ENCODE peak calls at places on chromosome 2, in six cellular contexts. V is transverse colon, W is HL-60, B is breast epithelium, F is HCT116, D is K562. A is an unnamed sample.

GRCh38 chr2:112773091-112773490 is 8.7 kb upstream of the CKAP2L start:
- DNase-seq in B (no peak), F (no peak), V (no peak), D (no peak), W (no peak), A (no peak)

GRCh38 chr2:50491541-50492114 is 540.3 kb downstream of the NRXN1 start:
- DNase-seq in D (peak), B (no peak), V (peak), F (peak), W (no peak), A (no peak)

GRCh38 chr2:25979006-25979405 is 3.3 kb downstream of the KIF3C start:
- DNase-seq in B (no peak), W (no peak), F (no peak), V (no peak), D (no peak), A (no peak)

GRCh38 chr2:70400539-70400938 is 98.7 kb upstream of the FAM136A start:
- DNase-seq in D (no peak), V (no peak), W (no peak), F (no peak), B (no peak), A (no peak)

GRCh38 chr2:238305092-238305862 is 15.0 kb upstream of the TRAF3IP1 start:
- DNase-seq in D (no peak), V (no peak), F (no peak), W (no peak), B (no peak), A (no peak)

GRCh38 chr2:120940319-120940696 is 204.6 kb downstream of the GLI2 start:
- DNase-seq in D (no peak), B (no peak), F (no peak), W (no peak), V (no peak), A (no peak)

GRCh38 chr2:158460632-158461297 is 4.0 kb downstream of the PKP4 start:
- DNase-seq in F (no peak), W (no peak), V (no peak), B (no peak), D (no peak), A (no peak)

GRCh38 chr2:10222-10875 is 36.0 kb downstream of the FAM110C start:
- DNase-seq in F (no peak), V (no peak), W (no peak), B (no peak), D (no peak), A (no peak)

GRCh38 chr2:231601356-231602229 is 8.9 kb downstream of the TEX44 start:
- DNase-seq in F (peak), D (peak), W (peak), B (peak), V (peak), A (peak)

GRCh38 chr2:157866202-157866601 is 9.9 kb downstream of the ACVR1 start:
- DNase-seq in W (no peak), V (no peak), D (no peak), B (no peak), F (no peak), A (no peak)

GRCh38 chr2:237474931-237475703 is 11.9 kb upstream of the MLPH start:
- DNase-seq in B (peak), D (peak), W (peak), F (peak), V (peak), A (peak)

GRCh38 chr2:11775384-11775783 is 29.0 kb downstream of the LPIN1 start:
- DNase-seq in F (no peak), V (no peak), D (no peak), W (no peak), B (no peak), A (no peak)

GRCh38 chr2:24881158-24881557 is 38.9 kb downstream of the ADCY3 start:
- DNase-seq in V (no peak), F (no peak), B (no peak), D (no peak), W (no peak), A (no peak)

GRCh38 chr2:47898089-47898731 is 8.1 kb downstream of the FBXO11 start:
- DNase-seq in B (no peak), V (no peak), D (no peak), W (no peak), F (no peak), A (no peak)

GRCh38 chr2:71560286-71561011 is 107.1 kb downstream of the DYSF start:
- DNase-seq in V (no peak), B (no peak), W (no peak), D (no peak), F (no peak), A (no peak)

GRCh38 chr2:108829916-108830315 is 43.3 kb downstream of the CCDC138 start:
- DNase-seq in D (no peak), V (no peak), F (no peak), B (no peak), W (no peak), A (no peak)

GRCh38 chr2:177296047-177296446 is 31.5 kb upstream of the NFE2L2 start:
- DNase-seq in F (peak), D (no peak), V (no peak), B (no peak), W (no peak), A (no peak)

GRCh38 chr2:14220101-14220500 is 412.4 kb upstream of the LRATD1 start:
- DNase-seq in F (no peak), D (no peak), W (no peak), V (no peak), B (no peak), A (no peak)

GRCh38 chr2:158297120-158297519 is 159.4 kb downstream of the CCDC148 start:
- DNase-seq in B (no peak), V (no peak), W (no peak), D (no peak), F (no peak), A (no peak)

GRCh38 chr2:25617948-25618646 is 55.3 kb downstream of the DTNB start:
- DNase-seq in V (no peak), F (no peak), B (no peak), W (no peak), D (no peak), A (no peak)

GRCh38 chr2:54864727-54865126 is 141.3 kb downstream of the EML6 start:
- DNase-seq in B (no peak), F (no peak), D (no peak), V (no peak), W (no peak), A (no peak)

GRCh38 chr2:232377319-232377718 is 1.2 kb upstream of the ALPP start:
- DNase-seq in F (no peak), D (no peak), W (no peak), B (no peak), V (no peak), A (no peak)

GRCh38 chr2:206585335-206585734 is 57.0 kb upstream of the FAM237A start:
- DNase-seq in V (no peak), W (no peak), F (no peak), D (no peak), B (no peak), A (no peak)

GRCh38 chr2:1656961-1657841 is 87.1 kb downstream of the PXDN start:
- DNase-seq in V (peak), W (no peak), F (no peak), D (no peak), B (no peak), A (no peak)

GRCh38 chr2:36698978-36699377 is 2.5 kb downstream of the VIT start:
- DNase-seq in V (no peak), W (peak), B (no peak), D (no peak), F (no peak), A (no peak)

GRCh38 chr2:223580951-223581350 is 21.2 kb downstream of the SCG2 start:
- DNase-seq in D (no peak), F (no peak), W (no peak), B (no peak), V (no peak), A (no peak)

GRCh38 chr2:2714413-2714812 is 383.3 kb upstream of the MYT1L start:
- DNase-seq in F (no peak), V (no peak), D (no peak), W (no peak), B (peak), A (no peak)

GRCh38 chr2:68463287-68463877 is 3.7 kb downstream of the FBXO48 start:
- DNase-seq in V (no peak), F (peak), W (no peak), B (no peak), D (peak), A (no peak)

GRCh38 chr2:20620271-20620681 is 30.6 kb downstream of the HS1BP3 start:
- DNase-seq in F (no peak), D (no peak), B (no peak), W (no peak), V (peak), A (no peak)

GRCh38 chr2:113791697-113792590 is 35.5 kb upstream of the SLC35F5 start:
- DNase-seq in V (no peak), F (no peak), D (no peak), B (no peak), W (no peak), A (no peak)

GRCh38 chr2:238947243-238947760 is 99.4 kb downstream of the TWIST2 start:
- DNase-seq in D (no peak), V (no peak), F (no peak), W (no peak), B (peak), A (no peak)

GRCh38 chr2:118089015-118089800 is 937 bp downstream of the INSIG2 start:
- DNase-seq in W (peak), D (peak), B (no peak), V (peak), F (no peak), A (peak)

GRCh38 chr2:168687314-168687713 is 115.1 kb upstream of the NOSTRIN start:
- DNase-seq in F (no peak), W (peak), V (no peak), B (no peak), D (no peak), A (no peak)

GRCh38 chr2:26702025-26702424 is 9.5 kb downstream of the KCNK3 start:
- DNase-seq in V (no peak), W (no peak), B (no peak), D (no peak), F (no peak), A (no peak)

GRCh38 chr2:144331652-144332355 is 188.1 kb downstream of the ZEB2 start:
- DNase-seq in B (no peak), D (peak), V (no peak), F (peak), W (peak), A (peak)

GRCh38 chr2:107685587-107685986 is 141.1 kb upstream of the RGPD4 start:
- DNase-seq in V (no peak), D (no peak), W (no peak), F (no peak), B (no peak), A (no peak)
- TF ChIP-seq POLR2AphosphoS5 in V (no peak), D (no peak), W (no peak), F (no peak), B (no peak), A (no peak)

GRCh38 chr2:46002507-46002883 is 294.7 kb upstream of the EPAS1 start:
- DNase-seq in F (no peak), D (no peak), B (no peak), W (no peak), V (no peak), A (no peak)
- TF ChIP-seq POLR2AphosphoS5 in F (no peak), D (no peak), B (no peak), W (no peak), V (no peak), A (no peak)

GRCh38 chr2:151845481-151845880 is 17.3 kb upstream of the ARL5A start:
- DNase-seq in V (no peak), B (no peak), W (no peak), F (no peak), D (no peak), A (no peak)

GRCh38 chr2:151845884-151846283 is 17.7 kb upstream of the ARL5A start:
- DNase-seq in F (no peak), D (no peak), V (no peak), W (no peak), B (no peak), A (no peak)

GRCh38 chr2:151843669-151844017 is 15.4 kb upstream of the ARL5A start:
- DNase-seq in B (no peak), W (no peak), F (no peak), V (no peak), D (no peak), A (no peak)

GRCh38 chr2:151842830-151843668 is 14.8 kb upstream of the ARL5A start:
- DNase-seq in V (no peak), B (no peak), F (no peak), D (no peak), W (no peak), A (no peak)

GRCh38 chr2:151844217-151844896 is 16.1 kb upstream of the ARL5A start:
- DNase-seq in W (no peak), F (no peak), B (no peak), D (no peak), V (no peak), A (no peak)
- TF ChIP-seq POLR2AphosphoS5 in W (no peak), F (no peak), B (no peak), D (no peak), V (no peak), A (no peak)

DNA sequence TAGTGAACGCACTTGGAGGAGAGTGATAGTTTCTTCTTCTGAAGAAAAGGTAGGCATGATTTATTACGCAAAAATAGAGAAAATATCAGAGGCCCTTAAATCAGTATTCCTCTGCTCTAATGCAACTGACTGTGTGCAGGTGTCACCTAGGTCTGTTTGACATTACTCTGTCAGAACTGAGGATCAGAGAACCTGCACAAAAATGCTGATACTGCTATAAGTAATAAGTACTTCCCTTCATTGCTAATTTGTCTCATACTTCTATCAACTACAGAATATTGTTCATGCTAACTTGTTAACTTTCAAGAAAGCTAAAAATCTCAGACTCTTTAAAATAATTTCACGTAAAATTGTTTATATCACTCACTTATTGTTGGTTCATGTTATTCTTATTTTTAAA is 358.5 kb downstream of the ZNF804A start:
- DNase-seq in B (no peak), W (no peak), D (no peak), F (no peak), V (no peak), A (no peak)
- TF ChIP-seq POLR2AphosphoS5 in B (no peak), W (no peak), D (no peak), F (no peak), V (no peak), A (no peak)

GRCh38 chr2:18788590-18788989 is 199.2 kb upstream of the NT5C1B start:
- DNase-seq in V (no peak), D (no peak), F (no peak), W (no peak), B (no peak), A (no peak)

GRCh38 chr2:18790465-18791171 is 201.2 kb upstream of the NT5C1B start:
- DNase-seq in D (no peak), V (no peak), F (no peak), W (no peak), B (no peak), A (no peak)

GRCh38 chr2:18792226-18792629 is 202.9 kb upstream of the NT5C1B start:
- DNase-seq in B (no peak), V (no peak), W (no peak), F (no peak), D (no peak), A (no peak)

GRCh38 chr2:18792684-18793083 is 203.3 kb upstream of the NT5C1B start:
- DNase-seq in B (no peak), D (no peak), V (no peak), W (no peak), F (no peak), A (no peak)

GRCh38 chr2:18791172-18791797 is 201.9 kb upstream of the NT5C1B start:
- DNase-seq in W (no peak), D (no peak), B (peak), V (no peak), F (no peak), A (no peak)
- TF ChIP-seq POLR2AphosphoS5 in W (no peak), D (no peak), B (no peak), V (no peak), F (no peak), A (no peak)

GRCh38 chr2:176134978-176135575 is 5.6 kb downstream of the HOXD8 start:
- DNase-seq in F (no peak), W (no peak), D (no peak), B (no peak), V (no peak), A (no peak)

GRCh38 chr2:176138526-176139169 is 9.1 kb downstream of the HOXD8 start:
- DNase-seq in B (no peak), V (no peak), F (no peak), W (no peak), D (no peak), A (no peak)

GRCh38 chr2:176137883-176138282 is 8.4 kb downstream of the HOXD8 start:
- DNase-seq in D (no peak), V (no peak), B (no peak), F (no peak), W (no peak), A (no peak)

GRCh38 chr2:176137249-176137573 is 7.7 kb downstream of the HOXD8 start:
- DNase-seq in D (no peak), W (no peak), V (no peak), B (no peak), F (no peak), A (no peak)

DNA sequence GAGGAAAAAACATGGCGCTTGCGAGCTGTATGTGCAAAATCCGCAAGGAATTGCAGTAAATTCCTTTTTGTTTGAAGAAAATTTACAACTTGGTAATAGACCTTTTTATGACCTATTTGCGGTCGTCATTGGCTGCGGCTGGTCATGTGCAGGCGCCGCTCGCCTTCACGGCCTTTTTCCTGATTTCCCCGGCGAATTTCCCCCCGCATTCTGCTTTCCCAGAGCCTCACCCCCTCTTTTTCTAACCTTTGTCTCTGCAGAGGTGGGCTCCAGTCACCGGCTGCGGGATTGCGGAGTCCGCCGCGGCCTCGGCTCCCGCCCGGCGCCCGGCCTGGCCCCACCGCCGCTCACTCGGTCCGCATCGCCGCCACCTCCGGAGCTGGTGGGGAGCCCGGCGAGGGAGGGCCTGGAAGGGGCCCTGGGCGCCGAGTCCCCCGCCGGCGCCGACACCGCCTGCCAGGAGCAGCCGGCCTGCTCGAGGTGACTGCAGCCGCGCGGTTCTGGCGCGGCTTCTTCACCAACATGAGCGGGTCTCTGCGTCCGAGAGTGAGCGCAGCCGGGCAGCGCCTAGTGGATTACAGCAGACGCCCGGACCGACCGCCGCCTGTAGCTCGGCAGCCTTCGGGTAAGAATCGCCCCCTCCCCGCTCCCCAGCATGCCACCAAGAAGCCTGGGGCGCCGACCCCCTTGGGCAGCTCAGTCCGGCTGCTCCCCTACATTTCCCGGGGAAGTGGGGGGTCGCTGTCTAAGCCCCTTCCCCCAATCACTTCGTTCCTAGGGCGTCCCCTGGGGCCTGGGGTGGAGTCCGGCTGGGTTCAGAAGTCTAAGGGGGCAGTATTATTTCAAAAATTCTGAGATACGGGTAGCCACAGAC is 7.1 kb downstream of the HOXD8 start:
- DNase-seq in V (peak), B (no peak), F (no peak), D (no peak), W (no peak), A (no peak)
- TF ChIP-seq POLR2AphosphoS5 in V (no peak), B (no peak), F (no peak), D (no peak), W (no peak), A (no peak)

GRCh38 chr2:160427629-160428424 is 65.8 kb downstream of the RBMS1 start:
- DNase-seq in V (peak), D (no peak), B (peak), W (peak), F (no peak), A (no peak)
- TF ChIP-seq POLR2AphosphoS5 in V (peak), D (no peak), B (no peak), W (no peak), F (no peak), A (no peak)

GRCh38 chr2:66522591-66523379 is 87.9 kb downstream of the MEIS1 start:
- DNase-seq in F (no peak), V (no peak), B (no peak), D (no peak), W (no peak), A (no peak)

GRCh38 chr2:66521459-66521858 is 86.5 kb downstream of the MEIS1 start:
- DNase-seq in B (no peak), W (no peak), F (no peak), D (no peak), V (no peak), A (no peak)

GRCh38 chr2:66515743-66516142 is 80.8 kb downstream of the MEIS1 start:
- DNase-seq in F (no peak), W (no peak), D (no peak), B (no peak), V (no peak), A (no peak)

GRCh38 chr2:66523990-66524389 is 89.1 kb downstream of the MEIS1 start:
- DNase-seq in B (no peak), D (no peak), V (no peak), F (no peak), W (no peak), A (no peak)

GRCh38 chr2:66519264-66519843 is 84.4 kb downstream of the MEIS1 start:
- DNase-seq in V (no peak), W (no peak), D (no peak), F (no peak), B (no peak), A (no peak)
- TF ChIP-seq POLR2AphosphoS5 in V (no peak), W (no peak), D (no peak), F (no peak), B (no peak), A (no peak)

GRCh38 chr2:170648037-170648436 is 67.1 kb upstream of the SP5 start:
- DNase-seq in D (no peak), B (no peak), W (no peak), F (no peak), V (no peak), A (no peak)

GRCh38 chr2:170652637-170653417 is 62.3 kb upstream of the SP5 start:
- DNase-seq in B (no peak), V (no peak), W (no peak), D (no peak), F (no peak), A (no peak)

GRCh38 chr2:170656669-170657068 is 58.5 kb upstream of the SP5 start:
- DNase-seq in B (no peak), W (no peak), V (no peak), F (no peak), D (no peak), A (no peak)

GRCh38 chr2:170651603-170652002 is 63.5 kb upstream of the SP5 start:
- DNase-seq in F (no peak), B (no peak), D (no peak), V (no peak), W (no peak), A (no peak)
- TF ChIP-seq POLR2AphosphoS5 in F (no peak), B (no peak), D (no peak), V (no peak), W (no peak), A (no peak)